ENCODE peak calls at places on chromosome 11, in four cellular contexts. One of them, this sample, is unnamed.

GRCh38 chr11:33553486-33553885 is 147.1 kb downstream of the C11orf91 start:
- DNase-seq in psoas muscle: no peak
- DNase-seq in upper lobe of left lung: no peak
- DNase-seq in WTC11: no peak
- DNase-seq in this sample: no peak

GRCh38 chr11:8792636-8793035 is 110.0 kb downstream of the RPL27A start:
- DNase-seq in psoas muscle: no peak
- DNase-seq in upper lobe of left lung: no peak
- DNase-seq in WTC11: no peak
- DNase-seq in this sample: no peak

GRCh38 chr11:67117667-67118058 is 1.4 kb upstream of the KDM2A start:
- DNase-seq in psoas muscle: peak
- DNase-seq in upper lobe of left lung: peak
- DNase-seq in WTC11: peak
- DNase-seq in this sample: no peak

GRCh38 chr11:29328961-29329441 is 687.8 kb downstream of the KCNA4 start:
- DNase-seq in psoas muscle: no peak
- DNase-seq in upper lobe of left lung: no peak
- DNase-seq in WTC11: no peak
- DNase-seq in this sample: no peak

GRCh38 chr11:114219559-114220349 is 76.4 kb upstream of the NNMT start:
- DNase-seq in psoas muscle: no peak
- DNase-seq in upper lobe of left lung: no peak
- DNase-seq in WTC11: no peak
- DNase-seq in this sample: no peak

GRCh38 chr11:75508051-75508561 is 17.6 kb downstream of the GDPD5 start:
- DNase-seq in psoas muscle: no peak
- DNase-seq in upper lobe of left lung: no peak
- DNase-seq in WTC11: no peak
- DNase-seq in this sample: no peak

GRCh38 chr11:112590778-112591177 is 330.1 kb upstream of the PLET1 start:
- DNase-seq in psoas muscle: no peak
- DNase-seq in upper lobe of left lung: no peak
- DNase-seq in WTC11: no peak
- DNase-seq in this sample: no peak

GRCh38 chr11:76668362-76669155 is 2.0 kb downstream of the LRRC32 start:
- DNase-seq in psoas muscle: peak
- DNase-seq in upper lobe of left lung: no peak
- DNase-seq in WTC11: no peak
- DNase-seq in this sample: peak

GRCh38 chr11:33040127-33040861 is 922 bp downstream of the TCP11L1 start:
- DNase-seq in psoas muscle: no peak
- DNase-seq in upper lobe of left lung: no peak
- DNase-seq in WTC11: no peak
- DNase-seq in this sample: no peak

GRCh38 chr11:20045098-20045688 is 115.1 kb downstream of the DBX1 start:
- DNase-seq in psoas muscle: no peak
- DNase-seq in upper lobe of left lung: peak
- DNase-seq in WTC11: no peak
- DNase-seq in this sample: no peak

GRCh38 chr11:116416852-116417251 is 355.9 kb downstream of the BUD13 start:
- DNase-seq in psoas muscle: no peak
- DNase-seq in upper lobe of left lung: no peak
- DNase-seq in WTC11: no peak
- DNase-seq in this sample: no peak

GRCh38 chr11:63670738-63671321 is 346 bp downstream of the ATL3 start:
- DNase-seq in psoas muscle: peak
- DNase-seq in upper lobe of left lung: peak
- DNase-seq in WTC11: peak
- DNase-seq in this sample: no peak
- TF ChIP-seq CTCF in psoas muscle: peak
- TF ChIP-seq CTCF in upper lobe of left lung: peak
- TF ChIP-seq CTCF in WTC11: no peak
- TF ChIP-seq CTCF in this sample: peak

DNA sequence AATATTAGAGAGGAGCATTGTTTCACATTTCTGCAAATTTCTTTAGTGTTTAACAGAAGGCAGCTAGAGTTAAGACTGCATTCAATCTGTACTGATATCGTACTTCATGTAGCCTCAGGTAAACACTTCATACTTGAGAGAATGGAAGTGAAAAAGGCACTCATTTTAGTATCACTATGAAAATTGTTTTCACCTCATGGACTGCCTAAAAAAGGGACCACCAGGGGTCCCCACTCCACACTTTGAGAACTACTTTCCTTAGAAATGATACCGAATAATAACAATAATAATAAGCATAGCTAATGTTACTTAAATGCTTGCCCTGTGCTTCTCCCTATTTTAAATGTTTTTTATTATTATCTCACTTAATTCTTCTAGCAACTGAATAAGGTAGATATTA is 95.1 kb downstream of the BLID start:
- DNase-seq in psoas muscle: no peak
- DNase-seq in upper lobe of left lung: no peak
- DNase-seq in WTC11: no peak
- DNase-seq in this sample: no peak
- TF ChIP-seq CTCF in psoas muscle: peak
- TF ChIP-seq CTCF in upper lobe of left lung: no peak
- TF ChIP-seq CTCF in WTC11: peak
- TF ChIP-seq CTCF in this sample: no peak

GRCh38 chr11:5291207-5291838 is 10.4 kb downstream of the OR51B4 start:
- DNase-seq in psoas muscle: no peak
- DNase-seq in upper lobe of left lung: no peak
- DNase-seq in WTC11: no peak
- DNase-seq in this sample: no peak
- TF ChIP-seq CTCF in psoas muscle: no peak
- TF ChIP-seq CTCF in upper lobe of left lung: no peak
- TF ChIP-seq CTCF in WTC11: peak
- TF ChIP-seq CTCF in this sample: peak

GRCh38 chr11:121328213-121328966 is 35.8 kb downstream of the SC5D start:
- DNase-seq in psoas muscle: no peak
- DNase-seq in upper lobe of left lung: no peak
- DNase-seq in WTC11: no peak
- DNase-seq in this sample: no peak

GRCh38 chr11:121321614-121322243 is 29.2 kb downstream of the SC5D start:
- DNase-seq in psoas muscle: no peak
- DNase-seq in upper lobe of left lung: no peak
- DNase-seq in WTC11: peak
- DNase-seq in this sample: no peak

GRCh38 chr11:121318848-121319834 is 26.6 kb downstream of the SC5D start:
- DNase-seq in psoas muscle: no peak
- DNase-seq in upper lobe of left lung: no peak
- DNase-seq in WTC11: no peak
- DNase-seq in this sample: no peak

GRCh38 chr11:121326230-121326629 is 33.7 kb downstream of the SC5D start:
- DNase-seq in psoas muscle: no peak
- DNase-seq in upper lobe of left lung: no peak
- DNase-seq in WTC11: no peak
- DNase-seq in this sample: no peak

DNA sequence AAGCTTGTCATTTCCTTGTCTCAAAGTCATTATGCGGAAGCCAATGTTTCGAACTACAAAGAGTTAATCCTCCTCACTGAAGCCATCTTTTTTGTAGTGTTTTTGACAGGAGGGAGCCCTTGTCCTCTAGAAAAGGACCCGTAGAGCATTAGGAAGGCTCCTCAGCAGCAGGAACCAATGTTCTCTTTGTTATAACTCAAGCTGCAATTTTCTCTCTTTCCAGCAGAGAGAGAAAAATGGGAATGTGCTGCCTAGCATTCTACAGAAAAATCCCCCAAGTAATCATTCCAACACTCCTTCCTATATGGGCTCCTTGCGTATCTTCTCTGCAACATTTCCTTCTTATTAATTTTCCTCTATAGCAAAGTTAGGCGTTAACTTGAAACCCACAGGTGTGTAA is 30.6 kb downstream of the SC5D start:
- DNase-seq in psoas muscle: no peak
- DNase-seq in upper lobe of left lung: no peak
- DNase-seq in WTC11: no peak
- DNase-seq in this sample: no peak
- TF ChIP-seq CTCF in psoas muscle: no peak
- TF ChIP-seq CTCF in upper lobe of left lung: no peak
- TF ChIP-seq CTCF in WTC11: no peak
- TF ChIP-seq CTCF in this sample: peak

GRCh38 chr11:132579686-132580085 is 952.6 kb downstream of the OPCML start:
- DNase-seq in psoas muscle: no peak
- DNase-seq in upper lobe of left lung: no peak
- DNase-seq in WTC11: no peak
- DNase-seq in this sample: no peak

GRCh38 chr11:132576706-132577105 is 955.6 kb downstream of the OPCML start:
- DNase-seq in psoas muscle: no peak
- DNase-seq in upper lobe of left lung: no peak
- DNase-seq in WTC11: peak
- DNase-seq in this sample: no peak
- TF ChIP-seq CTCF in psoas muscle: no peak
- TF ChIP-seq CTCF in upper lobe of left lung: no peak
- TF ChIP-seq CTCF in WTC11: no peak
- TF ChIP-seq CTCF in this sample: no peak

GRCh38 chr11:72012897-72013721 is 14.4 kb downstream of the IL18BP start:
- DNase-seq in psoas muscle: peak
- DNase-seq in upper lobe of left lung: peak
- DNase-seq in WTC11: no peak
- DNase-seq in this sample: no peak
- TF ChIP-seq CTCF in psoas muscle: no peak
- TF ChIP-seq CTCF in upper lobe of left lung: no peak
- TF ChIP-seq CTCF in WTC11: no peak
- TF ChIP-seq CTCF in this sample: no peak

GRCh38 chr11:47504910-47505309 is 48.0 kb downstream of the CELF1 start:
- DNase-seq in psoas muscle: no peak
- DNase-seq in upper lobe of left lung: no peak
- DNase-seq in WTC11: no peak
- DNase-seq in this sample: no peak

GRCh38 chr11:47507868-47508594 is 44.9 kb downstream of the CELF1 start:
- DNase-seq in psoas muscle: no peak
- DNase-seq in upper lobe of left lung: no peak
- DNase-seq in WTC11: no peak
- DNase-seq in this sample: no peak

GRCh38 chr11:47508595-47509555 is 44.1 kb downstream of the CELF1 start:
- DNase-seq in psoas muscle: no peak
- DNase-seq in upper lobe of left lung: no peak
- DNase-seq in WTC11: no peak
- DNase-seq in this sample: no peak

GRCh38 chr11:47506363-47506762 is 46.6 kb downstream of the CELF1 start:
- DNase-seq in psoas muscle: no peak
- DNase-seq in upper lobe of left lung: no peak
- DNase-seq in WTC11: no peak
- DNase-seq in this sample: no peak

GRCh38 chr11:47507016-47507631 is 45.8 kb downstream of the CELF1 start:
- DNase-seq in psoas muscle: no peak
- DNase-seq in upper lobe of left lung: no peak
- DNase-seq in WTC11: no peak
- DNase-seq in this sample: no peak
- TF ChIP-seq CTCF in psoas muscle: no peak
- TF ChIP-seq CTCF in upper lobe of left lung: no peak
- TF ChIP-seq CTCF in WTC11: no peak
- TF ChIP-seq CTCF in this sample: no peak

GRCh38 chr11:106133529-106133928 is 56.1 kb downstream of the AASDHPPT start:
- DNase-seq in psoas muscle: no peak
- DNase-seq in upper lobe of left lung: no peak
- DNase-seq in WTC11: no peak
- DNase-seq in this sample: no peak
- TF ChIP-seq CTCF in psoas muscle: no peak
- TF ChIP-seq CTCF in upper lobe of left lung: no peak
- TF ChIP-seq CTCF in WTC11: no peak
- TF ChIP-seq CTCF in this sample: no peak

GRCh38 chr11:77776455-77776854 is 44.1 kb downstream of the RSF1 start:
- DNase-seq in psoas muscle: no peak
- DNase-seq in upper lobe of left lung: no peak
- DNase-seq in WTC11: no peak
- DNase-seq in this sample: no peak
- TF ChIP-seq CTCF in psoas muscle: peak
- TF ChIP-seq CTCF in upper lobe of left lung: no peak
- TF ChIP-seq CTCF in WTC11: no peak
- TF ChIP-seq CTCF in this sample: peak

GRCh38 chr11:44371706-44372105 is 61.8 kb upstream of the ALX4 start:
- DNase-seq in psoas muscle: no peak
- DNase-seq in upper lobe of left lung: no peak
- DNase-seq in WTC11: no peak
- DNase-seq in this sample: no peak
- TF ChIP-seq CTCF in psoas muscle: no peak
- TF ChIP-seq CTCF in upper lobe of left lung: no peak
- TF ChIP-seq CTCF in WTC11: no peak
- TF ChIP-seq CTCF in this sample: no peak